ENCODE peak calls at places on chromosome 13, in seven cellular contexts. X, M, V, Y, T, D and S are unnamed samples.

GRCh38 chr13:41019027-41019487 is at the start of gene ELF1:
- DNase-seq in X (peak), M (peak), V (no peak), Y (peak), T (peak), D (no peak), S (peak)

GRCh38 chr13:40624338-40624737 is 42.1 kb downstream of the FOXO1 start:
- DNase-seq in X (peak), M (peak), V (no peak), Y (no peak), T (no peak), D (no peak), S (no peak)

GRCh38 chr13:54183166-54183565 is 1154.6 kb downstream of the OLFM4 start:
- DNase-seq in X (no peak), M (no peak), V (no peak), Y (no peak), T (no peak), D (no peak), S (no peak)

GRCh38 chr13:39370554-39370953 is 232.4 kb downstream of the LHFPL6 start:
- DNase-seq in X (no peak), M (no peak), V (peak), Y (no peak), T (no peak), D (no peak), S (no peak)

GRCh38 chr13:41621716-41622508 is 164.6 kb downstream of the RGCC start:
- DNase-seq in X (peak), M (no peak), V (peak), Y (no peak), T (no peak), D (no peak), S (no peak)

GRCh38 chr13:113120300-113121182 is 2.1 kb upstream of the F10 start:
- DNase-seq in X (no peak), M (no peak), V (no peak), Y (peak), T (no peak), D (no peak), S (no peak)

GRCh38 chr13:33280923-33281322 is 4.6 kb downstream of the STARD13 start:
- DNase-seq in X (no peak), M (no peak), V (no peak), Y (no peak), T (no peak), D (no peak), S (no peak)

GRCh38 chr13:24306632-24307031 is 2.7 kb upstream of the C1QTNF9 start:
- DNase-seq in X (peak), M (peak), V (peak), Y (no peak), T (peak), D (no peak), S (peak)